ENCODE peak calls at places on chromosomes 5 and 9, in ten cellular contexts. X, W, C, T, F, D, L, O, Y and Q are unnamed samples.
A peak's percentile ranks its signal among the peaks of the same experiment; 100 is the strongest.

GRCh38 chr9:133673260-133673658 is 37.1 kb downstream of the DBH start:
- DNase-seq in X (no peak), W (no peak), C (no peak), T (no peak), F (no peak), D (no peak), L (no peak), O (no peak), Y (no peak), Q (no peak)

GRCh38 chr9:97502222-97502983 is 937 bp downstream of the TMOD1 start:
- DNase-seq in X (no peak), W (peak; percentile 9), C (peak; percentile 67), T (no peak), F (no peak), D (no peak), L (no peak), O (peak; percentile 79), Y (no peak), Q (no peak)

GRCh38 chr9:93081931-93082330 is 14.1 kb upstream of the CARD19 start:
- DNase-seq in X (no peak), W (no peak), C (no peak), T (peak; percentile 7), F (no peak), D (no peak), L (no peak), O (no peak), Y (no peak), Q (no peak)

GRCh38 chr9:98766548-98766947 is 29.8 kb downstream of the ANKS6 start:
- DNase-seq in X (no peak), W (no peak), C (no peak), T (no peak), F (no peak), D (no peak), L (no peak), O (no peak), Y (no peak), Q (no peak)

GRCh38 chr9:69919461-69920061 is 98.9 kb downstream of the CFAP95 start:
- DNase-seq in X (no peak), W (no peak), C (peak; percentile 84), T (no peak), F (no peak), D (peak; percentile 29), L (no peak), O (no peak), Y (peak; percentile 13), Q (no peak)

GRCh38 chr5:66841264-66841663 is 245.1 kb downstream of the MAST4 start:
- DNase-seq in X (no peak), W (no peak), C (no peak), T (no peak), F (no peak), D (no peak), L (no peak), O (no peak), Y (no peak), Q (no peak)

GRCh38 chr9:68844196-68844595 is 139.2 kb downstream of the PIP5K1B start:
- DNase-seq in X (no peak), W (no peak), C (no peak), T (no peak), F (no peak), D (no peak), L (no peak), O (no peak), Y (no peak), Q (no peak)

GRCh38 chr5:124870070-124870469 is 123.6 kb upstream of the ZNF608 start:
- DNase-seq in X (no peak), W (no peak), C (no peak), T (no peak), F (no peak), D (no peak), L (no peak), O (no peak), Y (no peak), Q (no peak)

GRCh38 chr5:125720745-125721144 is 702.5 kb upstream of the GRAMD2B start:
- DNase-seq in X (no peak), W (no peak), C (no peak), T (no peak), F (no peak), D (no peak), L (no peak), O (no peak), Y (no peak), Q (no peak)

GRCh38 chr9:15824310-15824709 is 271.5 kb downstream of the CCDC171 start:
- DNase-seq in X (no peak), W (no peak), C (peak; percentile 63), T (no peak), F (no peak), D (peak; percentile 48), L (no peak), O (no peak), Y (no peak), Q (no peak)
- TF ChIP-seq CTCF in X (no peak), W (peak; percentile 34), C (peak; percentile 72), T (no peak), F (no peak), D (peak; percentile 40), L (no peak), O (no peak), Y (no peak), Q (no peak)

GRCh38 chr5:60545526-60545925 is 154.4 kb downstream of the DEPDC1B start:
- DNase-seq in X (no peak), W (no peak), C (no peak), T (no peak), F (no peak), D (no peak), L (no peak), O (no peak), Y (no peak), Q (no peak)

GRCh38 chr5:60550311-60550710 is 149.7 kb downstream of the DEPDC1B start:
- DNase-seq in X (no peak), W (no peak), C (no peak), T (no peak), F (no peak), D (no peak), L (no peak), O (no peak), Y (no peak), Q (no peak)

GRCh38 chr5:60549841-60550240 is 150.1 kb downstream of the DEPDC1B start:
- DNase-seq in X (no peak), W (no peak), C (no peak), T (no peak), F (no peak), D (no peak), L (no peak), O (no peak), Y (no peak), Q (no peak)

GRCh38 chr5:60544162-60544561 is 155.8 kb downstream of the DEPDC1B start:
- DNase-seq in X (no peak), W (no peak), C (no peak), T (no peak), F (no peak), D (no peak), L (no peak), O (no peak), Y (no peak), Q (no peak)

DNA sequence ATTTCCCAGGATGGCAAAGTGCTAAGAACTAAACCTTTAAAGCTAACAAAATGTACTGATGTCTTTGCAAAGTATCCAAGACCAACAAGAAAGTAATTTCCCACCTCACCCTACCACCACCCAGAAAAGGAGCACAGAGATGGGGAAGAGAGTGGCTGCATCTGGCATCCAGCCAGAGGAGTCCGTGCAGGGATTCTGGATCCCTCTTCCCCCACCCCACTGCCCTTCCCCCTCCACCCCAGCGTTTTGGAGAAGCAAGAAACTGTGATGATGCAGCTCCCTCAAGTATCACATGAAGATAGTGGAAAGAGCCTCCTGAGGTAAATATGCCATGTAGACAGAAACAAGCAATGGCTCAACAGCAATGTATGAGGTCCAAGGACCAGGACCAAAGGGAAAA is 153.8 kb downstream of the DEPDC1B start:
- DNase-seq in X (no peak), W (no peak), C (no peak), T (peak; percentile 77), F (peak; percentile 11), D (no peak), L (no peak), O (no peak), Y (no peak), Q (no peak)
- H3K27ac ChIP-seq in X (peak overlapping the region; percentile 21), W (no peak overlapping the region), C (no peak overlapping the region), T (peak overlapping the region; percentile 64), F (peak overlapping the region; percentile 0), D (no peak overlapping the region), L (no peak overlapping the region), O (no peak overlapping the region), Y (no peak overlapping the region), Q (no peak overlapping the region)

GRCh38 chr5:147547730-147548129 is 37.9 kb upstream of the DPYSL3 start:
- DNase-seq in X (no peak), W (no peak), C (no peak), T (no peak), F (no peak), D (no peak), L (no peak), O (no peak), Y (no peak), Q (no peak)
- TF ChIP-seq POLR2AphosphoS5 in X (no peak), W (no peak), C (no peak), T (no peak), F (no peak), D (no peak), L (no peak), O (no peak), Y (no peak), Q (no peak)

GRCh38 chr9:89001917-89002540 is 10.8 kb downstream of the S1PR3 start:
- DNase-seq in X (no peak), W (no peak), C (no peak), T (no peak), F (no peak), D (no peak), L (no peak), O (peak; percentile 54), Y (no peak), Q (no peak)
- TF ChIP-seq CTCF in X (no peak), W (no peak), C (no peak), T (no peak), F (no peak), D (no peak), L (no peak), O (no peak), Y (no peak), Q (no peak)

GRCh38 chr9:95085861-95086563 is 231.5 kb downstream of the FANCC start:
- DNase-seq in X (peak; percentile 91), W (no peak), C (no peak), T (peak; percentile 78), F (no peak), D (no peak), L (no peak), O (peak; percentile 83), Y (no peak), Q (peak; percentile 86)
- H3K27ac ChIP-seq in X (peak overlapping the region; percentile 91), W (no peak overlapping the region), C (no peak overlapping the region), T (peak overlapping the region; percentile 90), F (peak overlapping the region; percentile 83), D (no peak overlapping the region), L (no peak overlapping the region), O (peak overlapping the region; percentile 29), Y (no peak overlapping the region), Q (peak overlapping the region; percentile 69)